ENCODE peak calls at places on chromosome 22, in eight cellular contexts. W, K, F, R, V, G, M and U are unnamed samples.

GRCh38 chr22:21947040-21948014 is 5.3 kb downstream of the PPM1F start:
- DNase-seq in G (peak), K (peak), M (no peak), F (no peak), V (no peak), W (peak), R (no peak), U (no peak)

GRCh38 chr22:47129902-47130301 is 367.5 kb downstream of the TBC1D22A start:
- DNase-seq in F (no peak), G (no peak), W (peak), K (no peak), R (no peak), M (no peak), V (no peak), U (no peak)

GRCh38 chr22:20272174-20272573 is 4.1 kb upstream of the RTN4R start:
- DNase-seq in K (no peak), W (no peak), M (no peak), F (no peak), V (no peak), G (no peak), R (no peak), U (no peak)

GRCh38 chr22:26610072-26610958 is 7.5 kb downstream of the CRYBB1 start:
- DNase-seq in M (no peak), R (peak), K (peak), V (peak), G (peak), F (no peak), W (no peak), U (no peak)

GRCh38 chr22:26170795-26171194 is 1.5 kb downstream of the SEZ6L start:
- DNase-seq in K (no peak), V (peak), G (no peak), F (no peak), R (no peak), M (peak), W (no peak), U (no peak)

GRCh38 chr22:47781024-47781423 is 1018.6 kb downstream of the TBC1D22A start:
- DNase-seq in R (no peak), W (no peak), V (no peak), K (no peak), G (no peak), M (no peak), F (no peak), U (no peak)

GRCh38 chr22:20247010-20247505 is 21.1 kb downstream of the RTN4R start:
- DNase-seq in M (no peak), W (peak), V (no peak), R (no peak), G (peak), K (peak), F (no peak), U (no peak)

GRCh38 chr22:39308614-39309363 is 10.6 kb downstream of the RPL3 start:
- DNase-seq in F (peak), R (no peak), G (peak), M (no peak), V (no peak), K (peak), W (peak), U (no peak)

GRCh38 chr22:36816635-36817428 is at the start of gene PVALB:
- DNase-seq in R (no peak), G (peak), W (peak), M (no peak), V (peak), K (peak), F (no peak), U (no peak)